ENCODE peak calls at places on chromosomes 12 and 14, in six cellular contexts. One of them, this sample, is unnamed.
A peak's percentile ranks its signal among the peaks of the same experiment; 100 is the strongest.

GRCh38 chr12:57046392-57046791 is 3.5 kb downstream of the MYO1A start:
- DNase-seq in NCI-H1436: no peak
- DNase-seq in GM12892: no peak
- DNase-seq in stimulated activated CD8-positive, alpha-beta memory T cell treated with anti-CD3 and anti-CD28 coated beads, Interleukin-4, amount 100 ng/mL, for 48 hours: no peak
- DNase-seq in naive B cell: no peak
- DNase-seq in GM10248: no peak
- DNase-seq in this sample: no peak

GRCh38 chr14:90402009-90402408 is 5.2 kb downstream of the CALM1 start:
- DNase-seq in NCI-H1436: no peak
- DNase-seq in GM12892: no peak
- DNase-seq in stimulated activated CD8-positive, alpha-beta memory T cell treated with anti-CD3 and anti-CD28 coated beads, Interleukin-4, amount 100 ng/mL, for 48 hours: no peak
- DNase-seq in naive B cell: no peak
- DNase-seq in GM10248: no peak
- DNase-seq in this sample: no peak

GRCh38 chr12:113194971-113195391 is 9.5 kb downstream of the RITA1 start:
- DNase-seq in NCI-H1436: no peak
- DNase-seq in GM12892: no peak
- DNase-seq in stimulated activated CD8-positive, alpha-beta memory T cell treated with anti-CD3 and anti-CD28 coated beads, Interleukin-4, amount 100 ng/mL, for 48 hours: no peak
- DNase-seq in naive B cell: no peak
- DNase-seq in GM10248: no peak
- DNase-seq in this sample: peak; percentile 74

GRCh38 chr12:5343711-5344110 is 88.2 kb upstream of the NTF3 start:
- DNase-seq in NCI-H1436: no peak
- DNase-seq in GM12892: no peak
- DNase-seq in stimulated activated CD8-positive, alpha-beta memory T cell treated with anti-CD3 and anti-CD28 coated beads, Interleukin-4, amount 100 ng/mL, for 48 hours: no peak
- DNase-seq in naive B cell: no peak
- DNase-seq in GM10248: no peak
- DNase-seq in this sample: no peak

GRCh38 chr14:81521356-81521755 is 12.3 kb downstream of the SEL1L start:
- DNase-seq in NCI-H1436: no peak
- DNase-seq in GM12892: no peak
- DNase-seq in stimulated activated CD8-positive, alpha-beta memory T cell treated with anti-CD3 and anti-CD28 coated beads, Interleukin-4, amount 100 ng/mL, for 48 hours: no peak
- DNase-seq in naive B cell: no peak
- DNase-seq in GM10248: no peak
- DNase-seq in this sample: no peak

GRCh38 chr12:57347284-57347683 is 83.6 kb downstream of the R3HDM2 start:
- DNase-seq in NCI-H1436: no peak
- DNase-seq in GM12892: no peak
- DNase-seq in stimulated activated CD8-positive, alpha-beta memory T cell treated with anti-CD3 and anti-CD28 coated beads, Interleukin-4, amount 100 ng/mL, for 48 hours: no peak
- DNase-seq in naive B cell: no peak
- DNase-seq in GM10248: no peak
- DNase-seq in this sample: no peak

GRCh38 chr14:50607181-50607580 is 47.2 kb downstream of the ATL1 start:
- DNase-seq in NCI-H1436: no peak
- DNase-seq in GM12892: no peak
- DNase-seq in stimulated activated CD8-positive, alpha-beta memory T cell treated with anti-CD3 and anti-CD28 coated beads, Interleukin-4, amount 100 ng/mL, for 48 hours: peak; percentile 68
- DNase-seq in naive B cell: no peak
- DNase-seq in GM10248: no peak
- DNase-seq in this sample: peak; percentile 18

GRCh38 chr12:94488449-94488848 is 28.8 kb upstream of the CEP83 start:
- DNase-seq in NCI-H1436: no peak
- DNase-seq in GM12892: peak; percentile 23
- DNase-seq in stimulated activated CD8-positive, alpha-beta memory T cell treated with anti-CD3 and anti-CD28 coated beads, Interleukin-4, amount 100 ng/mL, for 48 hours: no peak
- DNase-seq in naive B cell: peak; percentile 54
- DNase-seq in GM10248: peak; percentile 66
- DNase-seq in this sample: no peak

GRCh38 chr14:85572845-85573244 is 42.9 kb downstream of the FLRT2 start:
- DNase-seq in NCI-H1436: no peak
- DNase-seq in GM12892: no peak
- DNase-seq in stimulated activated CD8-positive, alpha-beta memory T cell treated with anti-CD3 and anti-CD28 coated beads, Interleukin-4, amount 100 ng/mL, for 48 hours: no peak
- DNase-seq in naive B cell: no peak
- DNase-seq in GM10248: no peak
- DNase-seq in this sample: peak; percentile 60

GRCh38 chr12:102522768-102523167 is 42.4 kb upstream of the IGF1 start:
- DNase-seq in NCI-H1436: no peak
- DNase-seq in GM12892: no peak
- DNase-seq in stimulated activated CD8-positive, alpha-beta memory T cell treated with anti-CD3 and anti-CD28 coated beads, Interleukin-4, amount 100 ng/mL, for 48 hours: no peak
- DNase-seq in naive B cell: no peak
- DNase-seq in GM10248: no peak
- DNase-seq in this sample: no peak